ENCODE peak calls at places on chromosomes 7 and 10, in five cellular contexts. One of them, this sample, is unnamed.

GRCh38 chr10:113985342-113985844 is 58.3 kb upstream of the ADRB1 start:
- DNase-seq in NK-92 treated with Interleukin-12 subunit alpha and Interleukin-12 subunit beta, amount 100 ng/mL, for 24 hours: no peak
- DNase-seq in OCI-M1: no peak
- DNase-seq in ovary: no peak
- DNase-seq in HT1080: no peak
- DNase-seq in this sample: no peak

GRCh38 chr10:112446055-112446854 is 459 bp downstream of the ZDHHC6 start:
- DNase-seq in NK-92 treated with Interleukin-12 subunit alpha and Interleukin-12 subunit beta, amount 100 ng/mL, for 24 hours: no peak
- DNase-seq in OCI-M1: peak
- DNase-seq in ovary: no peak
- DNase-seq in HT1080: peak
- DNase-seq in this sample: peak

GRCh38 chr10:44361080-44361479 is 23.8 kb downstream of the CXCL12 start:
- DNase-seq in NK-92 treated with Interleukin-12 subunit alpha and Interleukin-12 subunit beta, amount 100 ng/mL, for 24 hours: no peak
- DNase-seq in OCI-M1: no peak
- DNase-seq in ovary: no peak
- DNase-seq in HT1080: no peak
- DNase-seq in this sample: no peak

GRCh38 chr10:89392974-89393373 is 551 bp downstream of the IFIT1 start:
- DNase-seq in NK-92 treated with Interleukin-12 subunit alpha and Interleukin-12 subunit beta, amount 100 ng/mL, for 24 hours: no peak
- DNase-seq in OCI-M1: peak
- DNase-seq in ovary: no peak
- DNase-seq in HT1080: peak
- DNase-seq in this sample: peak

GRCh38 chr7:45686441-45687184 is 112.4 kb downstream of the ADCY1 start:
- DNase-seq in NK-92 treated with Interleukin-12 subunit alpha and Interleukin-12 subunit beta, amount 100 ng/mL, for 24 hours: no peak
- DNase-seq in OCI-M1: no peak
- DNase-seq in ovary: no peak
- DNase-seq in HT1080: no peak
- DNase-seq in this sample: no peak

GRCh38 chr10:90925078-90926029 is 4.5 kb upstream of the ANKRD1 start:
- DNase-seq in NK-92 treated with Interleukin-12 subunit alpha and Interleukin-12 subunit beta, amount 100 ng/mL, for 24 hours: no peak
- DNase-seq in OCI-M1: no peak
- DNase-seq in ovary: no peak
- DNase-seq in HT1080: no peak
- DNase-seq in this sample: no peak

GRCh38 chr7:130286881-130287280 is 6.1 kb upstream of the CPA4 start:
- DNase-seq in NK-92 treated with Interleukin-12 subunit alpha and Interleukin-12 subunit beta, amount 100 ng/mL, for 24 hours: no peak
- DNase-seq in OCI-M1: no peak
- DNase-seq in ovary: no peak
- DNase-seq in HT1080: no peak
- DNase-seq in this sample: no peak

GRCh38 chr7:110771717-110772116 is 319.2 kb upstream of the LRRN3 start:
- DNase-seq in NK-92 treated with Interleukin-12 subunit alpha and Interleukin-12 subunit beta, amount 100 ng/mL, for 24 hours: no peak
- DNase-seq in OCI-M1: peak
- DNase-seq in ovary: no peak
- DNase-seq in HT1080: no peak
- DNase-seq in this sample: no peak

GRCh38 chr7:100759357-100760171 is 26.2 kb downstream of the ZAN start:
- DNase-seq in NK-92 treated with Interleukin-12 subunit alpha and Interleukin-12 subunit beta, amount 100 ng/mL, for 24 hours: no peak
- DNase-seq in OCI-M1: no peak
- DNase-seq in ovary: no peak
- DNase-seq in HT1080: no peak
- DNase-seq in this sample: no peak

GRCh38 chr10:61974611-61975010 is 73.1 kb downstream of the ARID5B start:
- DNase-seq in NK-92 treated with Interleukin-12 subunit alpha and Interleukin-12 subunit beta, amount 100 ng/mL, for 24 hours: no peak
- DNase-seq in OCI-M1: peak
- DNase-seq in ovary: peak
- DNase-seq in HT1080: no peak
- DNase-seq in this sample: no peak

GRCh38 chr10:78438094-78438906 is 404.6 kb downstream of the RPS24 start:
- DNase-seq in NK-92 treated with Interleukin-12 subunit alpha and Interleukin-12 subunit beta, amount 100 ng/mL, for 24 hours: no peak
- DNase-seq in OCI-M1: peak
- DNase-seq in ovary: no peak
- DNase-seq in HT1080: no peak
- DNase-seq in this sample: peak

GRCh38 chr10:43336641-43337318 is 34.7 kb upstream of the FXYD4 start:
- DNase-seq in NK-92 treated with Interleukin-12 subunit alpha and Interleukin-12 subunit beta, amount 100 ng/mL, for 24 hours: peak
- DNase-seq in OCI-M1: no peak
- DNase-seq in ovary: no peak
- DNase-seq in HT1080: no peak
- DNase-seq in this sample: no peak

GRCh38 chr7:144032985-144033384 is 15.8 kb upstream of the OR2A5 start:
- DNase-seq in NK-92 treated with Interleukin-12 subunit alpha and Interleukin-12 subunit beta, amount 100 ng/mL, for 24 hours: no peak
- DNase-seq in OCI-M1: no peak
- DNase-seq in ovary: no peak
- DNase-seq in HT1080: no peak
- DNase-seq in this sample: no peak

GRCh38 chr7:22196429-22196828 is 160.5 kb downstream of the RAPGEF5 start:
- DNase-seq in NK-92 treated with Interleukin-12 subunit alpha and Interleukin-12 subunit beta, amount 100 ng/mL, for 24 hours: no peak
- DNase-seq in OCI-M1: no peak
- DNase-seq in ovary: no peak
- DNase-seq in HT1080: no peak
- DNase-seq in this sample: no peak

GRCh38 chr7:101754432-101755159 is 62.8 kb upstream of the CUX1 start:
- DNase-seq in NK-92 treated with Interleukin-12 subunit alpha and Interleukin-12 subunit beta, amount 100 ng/mL, for 24 hours: no peak
- DNase-seq in OCI-M1: peak
- DNase-seq in ovary: peak
- DNase-seq in HT1080: peak
- DNase-seq in this sample: peak

GRCh38 chr7:1915956-1916620 is 246.0 kb downstream of the ELFN1 start:
- DNase-seq in NK-92 treated with Interleukin-12 subunit alpha and Interleukin-12 subunit beta, amount 100 ng/mL, for 24 hours: no peak
- DNase-seq in OCI-M1: no peak
- DNase-seq in ovary: no peak
- DNase-seq in HT1080: no peak
- DNase-seq in this sample: no peak

GRCh38 chr7:155377837-155378579 is 79.9 kb upstream of the EN2 start:
- DNase-seq in NK-92 treated with Interleukin-12 subunit alpha and Interleukin-12 subunit beta, amount 100 ng/mL, for 24 hours: no peak
- DNase-seq in OCI-M1: no peak
- DNase-seq in ovary: peak
- DNase-seq in HT1080: no peak
- DNase-seq in this sample: no peak

GRCh38 chr7:150379590-150380379 is 655 bp downstream of the ZNF775 start:
- DNase-seq in NK-92 treated with Interleukin-12 subunit alpha and Interleukin-12 subunit beta, amount 100 ng/mL, for 24 hours: no peak
- DNase-seq in OCI-M1: peak
- DNase-seq in ovary: peak
- DNase-seq in HT1080: no peak
- DNase-seq in this sample: peak

GRCh38 chr7:28069788-28070187 is 110.8 kb downstream of the JAZF1 start:
- DNase-seq in NK-92 treated with Interleukin-12 subunit alpha and Interleukin-12 subunit beta, amount 100 ng/mL, for 24 hours: no peak
- DNase-seq in OCI-M1: no peak
- DNase-seq in ovary: peak
- DNase-seq in HT1080: no peak
- DNase-seq in this sample: no peak

GRCh38 chr10:132065491-132066105 is at the start of gene JAKMIP3:
- DNase-seq in NK-92 treated with Interleukin-12 subunit alpha and Interleukin-12 subunit beta, amount 100 ng/mL, for 24 hours: no peak
- DNase-seq in OCI-M1: no peak
- DNase-seq in ovary: peak
- DNase-seq in HT1080: peak
- DNase-seq in this sample: no peak

GRCh38 chr7:884191-885003 is 8.0 kb downstream of the GET4 start:
- DNase-seq in NK-92 treated with Interleukin-12 subunit alpha and Interleukin-12 subunit beta, amount 100 ng/mL, for 24 hours: no peak
- DNase-seq in OCI-M1: no peak
- DNase-seq in ovary: no peak
- DNase-seq in HT1080: no peak
- DNase-seq in this sample: no peak

GRCh38 chr10:17349009-17349349 is 105.4 kb downstream of the ST8SIA6 start:
- DNase-seq in NK-92 treated with Interleukin-12 subunit alpha and Interleukin-12 subunit beta, amount 100 ng/mL, for 24 hours: no peak
- DNase-seq in OCI-M1: no peak
- DNase-seq in ovary: no peak
- DNase-seq in HT1080: no peak
- DNase-seq in this sample: no peak

GRCh38 chr7:122702872-122703510 is at the start of gene RNF148:
- DNase-seq in NK-92 treated with Interleukin-12 subunit alpha and Interleukin-12 subunit beta, amount 100 ng/mL, for 24 hours: no peak
- DNase-seq in OCI-M1: no peak
- DNase-seq in ovary: no peak
- DNase-seq in HT1080: no peak
- DNase-seq in this sample: no peak

GRCh38 chr7:79897166-79897565 is 237.5 kb upstream of the GNAI1 start:
- DNase-seq in NK-92 treated with Interleukin-12 subunit alpha and Interleukin-12 subunit beta, amount 100 ng/mL, for 24 hours: no peak
- DNase-seq in OCI-M1: no peak
- DNase-seq in ovary: no peak
- DNase-seq in HT1080: no peak
- DNase-seq in this sample: no peak

GRCh38 chr10:103894454-103894853 is 23.5 kb downstream of the STN1 start:
- DNase-seq in NK-92 treated with Interleukin-12 subunit alpha and Interleukin-12 subunit beta, amount 100 ng/mL, for 24 hours: no peak
- DNase-seq in OCI-M1: no peak
- DNase-seq in ovary: no peak
- DNase-seq in HT1080: peak
- DNase-seq in this sample: no peak

GRCh38 chr7:154519229-154519628 is 467.0 kb downstream of the DPP6 start:
- DNase-seq in NK-92 treated with Interleukin-12 subunit alpha and Interleukin-12 subunit beta, amount 100 ng/mL, for 24 hours: no peak
- DNase-seq in OCI-M1: no peak
- DNase-seq in ovary: no peak
- DNase-seq in HT1080: no peak
- DNase-seq in this sample: no peak